ENCODE peak calls at places on chromosomes 11 and 22, in eight cellular contexts. G, I, H, C, S, T, Z and D are unnamed samples.

GRCh38 chr11:120057595-120058581 is 80.0 kb downstream of the TRIM29 start:
- DNase-seq in G (no peak), I (no peak), H (peak), C (no peak), S (no peak), T (no peak), Z (peak), D (peak)

GRCh38 chr11:72583616-72584292 is 90.5 kb downstream of the PDE2A start:
- DNase-seq in G (no peak), I (no peak), H (no peak), C (no peak), S (no peak), T (no peak), Z (peak), D (no peak)

GRCh38 chr11:73359930-73360742 is 16.1 kb upstream of the RELT start:
- DNase-seq in G (peak), I (no peak), H (no peak), C (no peak), S (peak), T (peak), Z (no peak), D (no peak)

GRCh38 chr11:34380696-34381095 is 22.9 kb upstream of the ABTB2 start:
- DNase-seq in G (peak), I (no peak), H (no peak), C (no peak), S (peak), T (no peak), Z (no peak), D (no peak)

GRCh38 chr11:8017071-8017470 is 29.9 kb downstream of the EIF3F start:
- DNase-seq in G (no peak), I (peak), H (no peak), C (no peak), S (no peak), T (no peak), Z (no peak), D (no peak)

GRCh38 chr11:15653191-15653590 is 538.5 kb downstream of the INSC start:
- DNase-seq in G (no peak), I (no peak), H (no peak), C (no peak), S (no peak), T (no peak), Z (no peak), D (no peak)

GRCh38 chr11:94800394-94800793 is 32.2 kb downstream of the AMOTL1 start:
- DNase-seq in G (no peak), I (no peak), H (no peak), C (peak), S (no peak), T (no peak), Z (no peak), D (no peak)

GRCh38 chr11:94131363-94132115 is 2.9 kb downstream of the PANX1 start:
- DNase-seq in G (no peak), I (no peak), H (no peak), C (peak), S (peak), T (peak), Z (no peak), D (no peak)

GRCh38 chr11:77842451-77843121 is 21.6 kb downstream of the AAMDC start:
- DNase-seq in G (no peak), I (no peak), H (no peak), C (no peak), S (peak), T (no peak), Z (no peak), D (no peak)

GRCh38 chr11:59878482-59878881 is at the start of gene OOSP3:
- DNase-seq in G (no peak), I (no peak), H (no peak), C (no peak), S (no peak), T (no peak), Z (no peak), D (no peak)

GRCh38 chr22:41094036-41094435 is 1.6 kb downstream of the EP300 start:
- DNase-seq in G (no peak), I (no peak), H (peak), C (no peak), S (peak), T (peak), Z (no peak), D (peak)

GRCh38 chr11:64744544-64745218 is 739 bp upstream of the RASGRP2 start:
- DNase-seq in G (no peak), I (no peak), H (no peak), C (no peak), S (no peak), T (no peak), Z (no peak), D (peak)

GRCh38 chr11:65183201-65183891 is 1.6 kb downstream of the CAPN1 start:
- DNase-seq in G (no peak), I (no peak), H (no peak), C (no peak), S (no peak), T (no peak), Z (peak), D (no peak)

GRCh38 chr11:116691779-116692178 is 81.0 kb downstream of the BUD13 start:
- DNase-seq in G (peak), I (peak), H (peak), C (peak), S (peak), T (peak), Z (peak), D (no peak)

GRCh38 chr22:45413368-45414211 is at the start of the genes RIBC2 and SMC1B:
- DNase-seq in G (peak), I (peak), H (no peak), C (peak), S (peak), T (peak), Z (peak), D (peak)

GRCh38 chr22:21632237-21632895 is at the start of gene CCDC116:
- DNase-seq in G (no peak), I (peak), H (no peak), C (no peak), S (no peak), T (no peak), Z (no peak), D (no peak)

GRCh38 chr11:121711900-121712424 is 259.2 kb upstream of the SORL1-AS1 start:
- DNase-seq in G (no peak), I (no peak), H (no peak), C (no peak), S (peak), T (no peak), Z (no peak), D (no peak)

GRCh38 chr11:72586591-72587090 is 87.6 kb downstream of the PDE2A start:
- DNase-seq in G (no peak), I (no peak), H (no peak), C (no peak), S (no peak), T (peak), Z (peak), D (no peak)

GRCh38 chr11:129894281-129895125 is 875 bp downstream of the NFRKB start:
- DNase-seq in G (no peak), I (no peak), H (peak), C (no peak), S (peak), T (peak), Z (no peak), D (no peak)

GRCh38 chr11:44967930-44968496 is 17.3 kb upstream of the TP53I11 start:
- DNase-seq in G (no peak), I (no peak), H (no peak), C (no peak), S (no peak), T (no peak), Z (no peak), D (no peak)

GRCh38 chr11:64745523-64746328 is 1.8 kb upstream of the RASGRP2 start:
- DNase-seq in G (peak), I (peak), H (peak), C (peak), S (peak), T (no peak), Z (peak), D (peak)

GRCh38 chr11:72398058-72398758 is 36.1 kb downstream of the CLPB start:
- DNase-seq in G (no peak), I (no peak), H (no peak), C (no peak), S (no peak), T (no peak), Z (no peak), D (no peak)

GRCh38 chr11:82398300-82398815 is 335.3 kb downstream of the FAM181B start:
- DNase-seq in G (no peak), I (no peak), H (no peak), C (peak), S (no peak), T (no peak), Z (no peak), D (no peak)

GRCh38 chr22:39290724-39291161 is 28.7 kb downstream of the RPL3 start:
- DNase-seq in G (peak), I (peak), H (peak), C (peak), S (peak), T (no peak), Z (no peak), D (peak)

GRCh38 chr11:794013-794765 is 3.9 kb downstream of the SLC25A22 start:
- DNase-seq in G (no peak), I (no peak), H (no peak), C (no peak), S (no peak), T (no peak), Z (no peak), D (peak)

GRCh38 chr11:86668929-86669328 is 3.5 kb downstream of the ME3 start:
- DNase-seq in G (no peak), I (no peak), H (no peak), C (no peak), S (no peak), T (no peak), Z (no peak), D (no peak)

GRCh38 chr11:89235976-89236375 is 58.3 kb downstream of the TYR start:
- DNase-seq in G (no peak), I (no peak), H (no peak), C (no peak), S (peak), T (no peak), Z (no peak), D (no peak)
- TF ChIP-seq POLR2A in G (no peak), I (no peak), H (no peak), C (no peak), S (no peak), T (no peak), Z (no peak), D (no peak)

GRCh38 chr22:42581762-42582716 is 28.3 kb downstream of the SERHL2 start:
- DNase-seq in G (peak), I (peak), H (peak), C (peak), S (peak), T (peak), Z (peak), D (peak)
- TF ChIP-seq POLR2A in G (peak), I (no peak), H (peak), C (peak), S (peak), T (peak), Z (no peak), D (no peak)

GRCh38 chr22:36464715-36465231 is 16.7 kb downstream of the TXN2 start:
- DNase-seq in G (no peak), I (no peak), H (no peak), C (no peak), S (no peak), T (no peak), Z (no peak), D (no peak)
- TF ChIP-seq POLR2A in G (no peak), I (no peak), H (no peak), C (no peak), S (no peak), T (no peak), Z (no peak), D (no peak)

DNA sequence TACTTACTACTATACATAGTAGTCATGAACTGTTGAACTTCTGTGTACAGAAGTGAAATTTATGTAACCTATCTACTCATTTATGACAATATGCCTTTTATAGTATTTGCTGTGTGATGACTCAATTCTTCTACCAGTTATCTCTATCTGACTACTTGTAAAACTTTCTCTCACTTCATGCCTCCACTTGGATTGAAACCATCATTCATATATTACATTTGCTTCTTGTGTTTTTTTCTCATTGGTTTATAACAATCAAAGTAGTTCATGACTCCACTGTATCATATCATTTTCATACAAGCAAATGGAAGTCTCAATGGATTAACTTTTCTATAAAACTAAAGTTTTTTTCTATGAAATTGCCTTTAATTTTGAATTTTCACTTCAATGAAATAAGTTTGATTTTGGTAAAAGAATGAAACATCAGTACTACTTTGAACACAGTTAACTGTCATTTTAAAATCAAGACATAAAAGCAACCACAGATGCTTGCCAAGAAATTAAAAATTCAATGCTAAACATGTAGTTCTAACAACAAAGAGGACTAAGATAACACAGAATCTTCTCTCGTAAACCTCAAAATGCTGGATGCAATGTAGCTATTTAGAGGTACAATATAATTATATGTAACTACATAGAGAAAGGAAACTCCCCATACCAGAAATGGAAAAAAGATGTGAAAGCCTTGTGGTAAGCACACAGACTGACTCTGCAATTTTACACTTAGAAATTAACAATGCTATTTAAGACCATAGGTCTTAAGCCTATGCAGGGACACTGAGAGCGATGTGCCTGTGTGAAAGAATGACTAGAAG is 27.6 kb upstream of the EXPH5 start:
- DNase-seq in G (no peak), I (no peak), H (no peak), C (no peak), S (peak), T (no peak), Z (no peak), D (no peak)
- TF ChIP-seq POLR2A in G (no peak), I (no peak), H (no peak), C (no peak), S (no peak), T (no peak), Z (no peak), D (no peak)

GRCh38 chr11:12963789-12964536 is 45.2 kb upstream of the RASSF10 start:
- DNase-seq in G (peak), I (peak), H (peak), C (peak), S (peak), T (peak), Z (peak), D (no peak)

GRCh38 chr11:12968836-12969235 is 40.3 kb upstream of the RASSF10 start:
- DNase-seq in G (no peak), I (no peak), H (no peak), C (no peak), S (no peak), T (no peak), Z (no peak), D (no peak)

GRCh38 chr11:12971955-12972354 is 37.2 kb upstream of the RASSF10 start:
- DNase-seq in G (no peak), I (no peak), H (no peak), C (no peak), S (no peak), T (no peak), Z (no peak), D (no peak)

GRCh38 chr11:12964650-12965049 is 44.5 kb upstream of the RASSF10 start:
- DNase-seq in G (no peak), I (no peak), H (no peak), C (no peak), S (no peak), T (no peak), Z (no peak), D (no peak)

GRCh38 chr11:12968101-12968500 is 41.0 kb upstream of the RASSF10 start:
- DNase-seq in G (no peak), I (no peak), H (no peak), C (no peak), S (no peak), T (no peak), Z (no peak), D (no peak)
- TF ChIP-seq POLR2A in G (no peak), I (no peak), H (no peak), C (no peak), S (no peak), T (no peak), Z (no peak), D (no peak)

GRCh38 chr11:10293423-10294288 is at the start of gene SBF2:
- DNase-seq in G (peak), I (peak), H (peak), C (peak), S (peak), T (peak), Z (peak), D (peak)
- TF ChIP-seq POLR2A in G (peak), I (no peak), H (peak), C (peak), S (peak), T (no peak), Z (peak), D (peak)